ENCODE peak calls at places on chromosome 1, in nine cellular contexts. K is pancreas, E is left lung, G is IMR-90, P is heart right ventricle, I is MM.1S, L is psoas muscle, W is fibroblast of the aortic adventitia, R is neural progenitor cell. U is an unnamed sample.

GRCh38 chr1:79549191-79549590 is 542.7 kb upstream of the ADGRL4 start:
- DNase-seq in K (no peak), E (no peak), G (no peak), P (no peak), I (no peak), L (no peak), W (no peak), R (no peak), U (no peak)

GRCh38 chr1:111976842-111977241 is 12.6 kb downstream of the KCND3 start:
- DNase-seq in K (no peak), E (no peak), G (no peak), P (no peak), I (no peak), L (no peak), W (no peak), R (no peak), U (no peak)

GRCh38 chr1:11534846-11535245 is 55.9 kb downstream of the DISP3 start:
- DNase-seq in K (no peak), E (no peak), G (no peak), P (no peak), I (no peak), L (no peak), W (no peak), R (no peak), U (no peak)

GRCh38 chr1:150010388-150011115 is at the start of gene OTUD7B:
- DNase-seq in K (peak), E (peak), G (peak), P (peak), I (peak), L (peak), W (peak), R (peak), U (peak)

GRCh38 chr1:8201331-8201861 is 116.5 kb upstream of the SLC45A1 start:
- DNase-seq in K (peak), E (no peak), G (peak), P (no peak), I (no peak), L (peak), W (no peak), R (peak), U (no peak)

GRCh38 chr1:183652107-183652506 is 1.0 kb downstream of the APOBEC4 start:
- DNase-seq in K (no peak), E (no peak), G (no peak), P (no peak), I (peak), L (no peak), W (no peak), R (no peak), U (no peak)

GRCh38 chr1:40107290-40107959 is 10.4 kb upstream of the PPT1 start:
- DNase-seq in K (no peak), E (no peak), G (no peak), P (no peak), I (no peak), L (no peak), W (no peak), R (no peak), U (no peak)

GRCh38 chr1:75134939-75135828 is 996 bp downstream of the LHX8 start:
- DNase-seq in K (no peak), E (no peak), G (peak), P (no peak), I (peak), L (no peak), W (peak), R (peak), U (peak)

GRCh38 chr1:245386321-245387002 is 231.7 kb downstream of the KIF26B start:
- DNase-seq in K (no peak), E (no peak), G (no peak), P (no peak), I (no peak), L (no peak), W (no peak), R (no peak), U (no peak)

GRCh38 chr1:236020359-236021000 is 44.4 kb downstream of the NID1 start:
- DNase-seq in K (no peak), E (no peak), G (no peak), P (no peak), I (no peak), L (no peak), W (no peak), R (no peak), U (peak)

GRCh38 chr1:34794790-34795180 is 2.0 kb downstream of the GJA4 start:
- DNase-seq in K (no peak), E (no peak), G (no peak), P (no peak), I (no peak), L (no peak), W (no peak), R (no peak), U (no peak)

GRCh38 chr1:12480748-12481362 is 137.2 kb downstream of the DHRS3 start:
- DNase-seq in K (no peak), E (no peak), G (peak), P (no peak), I (peak), L (no peak), W (peak), R (no peak), U (peak)

GRCh38 chr1:7292714-7293419 is 478.2 kb upstream of the VAMP3 start:
- DNase-seq in K (no peak), E (no peak), G (no peak), P (no peak), I (no peak), L (no peak), W (no peak), R (no peak), U (no peak)

GRCh38 chr1:244028701-244029100 is 22.4 kb upstream of the ZBTB18 start:
- DNase-seq in K (no peak), E (no peak), G (no peak), P (no peak), I (no peak), L (no peak), W (peak), R (no peak), U (no peak)

GRCh38 chr1:116232989-116233514 is 121.9 kb downstream of the MAB21L3 start:
- DNase-seq in K (no peak), E (no peak), G (no peak), P (no peak), I (no peak), L (no peak), W (no peak), R (peak), U (no peak)

GRCh38 chr1:67947114-67947513 is 103.3 kb downstream of the DIRAS3 start:
- DNase-seq in K (no peak), E (no peak), G (no peak), P (peak), I (peak), L (no peak), W (no peak), R (no peak), U (no peak)

GRCh38 chr1:230568008-230568407 is 74.3 kb upstream of the COG2 start:
- DNase-seq in K (peak), E (no peak), G (peak), P (no peak), I (no peak), L (no peak), W (peak), R (no peak), U (peak)

GRCh38 chr1:176461576-176461975 is 1.4 kb upstream of the PAPPA2 start:
- DNase-seq in K (no peak), E (no peak), G (no peak), P (no peak), I (no peak), L (no peak), W (no peak), R (no peak), U (no peak)

GRCh38 chr1:235095938-235096562 is 32.6 kb downstream of the TOMM20 start:
- DNase-seq in K (no peak), E (no peak), G (no peak), P (no peak), I (no peak), L (no peak), W (no peak), R (no peak), U (no peak)

GRCh38 chr1:209199822-209200221 is 383.7 kb upstream of the CAMK1G start:
- DNase-seq in K (no peak), E (no peak), G (no peak), P (no peak), I (no peak), L (no peak), W (no peak), R (peak), U (no peak)

GRCh38 chr1:66436378-66437135 is 97.4 kb upstream of the SGIP1 start:
- DNase-seq in K (no peak), E (no peak), G (peak), P (no peak), I (peak), L (no peak), W (peak), R (no peak), U (peak)

GRCh38 chr1:240385985-240386978 is 225.7 kb downstream of the GREM2 start:
- DNase-seq in K (no peak), E (no peak), G (peak), P (no peak), I (no peak), L (no peak), W (peak), R (no peak), U (peak)

GRCh38 chr1:18217398-18218043 is 109.9 kb downstream of the IGSF21 start:
- DNase-seq in K (no peak), E (no peak), G (peak), P (no peak), I (peak), L (no peak), W (no peak), R (no peak), U (no peak)

GRCh38 chr1:243672675-243673074 is 177.4 kb downstream of the AKT3 start:
- DNase-seq in K (no peak), E (no peak), G (no peak), P (no peak), I (no peak), L (no peak), W (no peak), R (no peak), U (no peak)

GRCh38 chr1:161910516-161911077 is 113.1 kb downstream of the OLFML2B start:
- DNase-seq in K (no peak), E (no peak), G (peak), P (no peak), I (no peak), L (no peak), W (peak), R (no peak), U (peak)

GRCh38 chr1:222845763-222846162 is 30.9 kb downstream of the DISP1 start:
- DNase-seq in K (no peak), E (no peak), G (no peak), P (no peak), I (no peak), L (no peak), W (no peak), R (no peak), U (no peak)

GRCh38 chr1:222844108-222844779 is 29.4 kb downstream of the DISP1 start:
- DNase-seq in K (no peak), E (no peak), G (no peak), P (no peak), I (no peak), L (no peak), W (peak), R (peak), U (peak)

DNA sequence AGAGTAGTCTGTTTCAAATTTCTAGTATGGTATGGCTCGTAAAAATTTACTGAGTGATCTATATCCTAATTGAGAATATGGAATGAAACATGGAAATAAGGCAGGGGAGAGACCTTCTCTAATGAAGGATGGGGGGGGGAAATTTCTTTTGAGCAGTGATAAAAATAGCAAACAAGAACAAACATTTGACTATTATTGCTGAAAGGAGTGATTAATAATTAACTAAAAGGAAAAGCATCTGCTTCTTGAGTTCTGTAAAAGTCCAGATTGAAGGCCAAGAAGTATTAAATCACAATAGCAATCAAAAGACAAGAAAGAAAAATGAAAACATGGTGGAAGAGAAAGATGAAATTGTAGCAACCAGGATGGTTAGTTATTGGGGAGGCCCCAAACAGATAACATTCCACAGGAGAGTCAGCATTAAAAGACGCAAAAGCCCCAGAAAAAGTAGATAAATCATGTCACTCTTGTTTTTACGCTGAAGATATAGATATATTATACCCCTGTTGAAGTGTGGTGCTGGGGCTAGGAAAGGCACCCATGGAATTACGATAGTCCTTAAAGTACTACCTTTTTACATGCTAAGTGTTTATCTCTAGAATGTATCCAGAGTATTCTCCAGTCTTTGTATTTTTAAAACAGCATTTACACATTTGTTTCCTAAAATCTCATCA is 28.7 kb downstream of the DISP1 start:
- DNase-seq in K (no peak), E (no peak), G (no peak), P (no peak), I (no peak), L (no peak), W (no peak), R (no peak), U (no peak)
- H3K4me3 ChIP-seq in K (no peak), E (no peak), G (no peak), P (no peak), I (no peak), L (no peak), W (no peak), R (no peak), U (no peak)

GRCh38 chr1:155000475-155000724 is 2.2 kb upstream of the ZBTB7B start:
- DNase-seq in K (peak), E (peak), G (no peak), P (no peak), I (peak), L (no peak), W (no peak), R (no peak), U (no peak)

GRCh38 chr1:154996966-154997701 is 3.7 kb downstream of the LENEP start:
- DNase-seq in K (no peak), E (peak), G (no peak), P (no peak), I (no peak), L (peak), W (no peak), R (no peak), U (no peak)

GRCh38 chr1:154998818-154999650 is 3.6 kb upstream of the ZBTB7B start:
- DNase-seq in K (peak), E (peak), G (peak), P (peak), I (peak), L (peak), W (peak), R (peak), U (peak)

GRCh38 chr1:154999651-155000474 is 2.7 kb upstream of the ZBTB7B start:
- DNase-seq in K (peak), E (peak), G (no peak), P (no peak), I (peak), L (peak), W (no peak), R (peak), U (no peak)

DNA sequence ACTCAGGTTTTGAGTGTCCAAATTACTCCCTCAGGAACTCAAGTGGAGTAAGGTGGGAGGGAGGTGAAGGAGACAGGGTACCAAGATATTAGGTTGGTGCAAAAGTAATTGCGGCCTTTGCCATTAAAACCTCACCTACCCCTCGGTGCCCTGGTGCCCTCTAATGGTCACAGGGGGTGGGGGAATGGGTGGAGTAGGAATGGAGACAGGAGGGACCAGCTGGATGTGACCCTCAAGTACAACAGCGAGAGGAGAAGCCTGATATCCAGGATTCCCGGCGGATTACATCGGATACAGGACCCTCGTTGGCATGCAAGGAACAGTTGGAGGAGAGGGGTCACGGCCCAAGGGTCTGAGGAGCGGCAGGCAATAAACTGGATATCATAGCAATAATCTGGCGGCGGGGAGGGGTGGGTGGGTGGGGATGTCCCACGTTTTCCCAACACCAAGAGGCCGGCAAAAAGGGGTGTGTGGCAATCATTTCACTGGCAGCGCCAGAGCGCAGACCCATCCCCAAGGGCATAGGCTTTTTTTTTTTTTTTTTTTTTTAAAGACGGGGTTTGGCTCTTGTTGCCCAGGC is 4.3 kb upstream of the ZBTB7B start:
- DNase-seq in K (no peak), E (peak), G (no peak), P (no peak), I (no peak), L (peak), W (no peak), R (no peak), U (no peak)
- TF ChIP-seq CTCF in K (no peak), E (no peak), G (no peak), P (no peak), I (peak), L (peak), W (no peak), R (no peak), U (no peak)

DNA sequence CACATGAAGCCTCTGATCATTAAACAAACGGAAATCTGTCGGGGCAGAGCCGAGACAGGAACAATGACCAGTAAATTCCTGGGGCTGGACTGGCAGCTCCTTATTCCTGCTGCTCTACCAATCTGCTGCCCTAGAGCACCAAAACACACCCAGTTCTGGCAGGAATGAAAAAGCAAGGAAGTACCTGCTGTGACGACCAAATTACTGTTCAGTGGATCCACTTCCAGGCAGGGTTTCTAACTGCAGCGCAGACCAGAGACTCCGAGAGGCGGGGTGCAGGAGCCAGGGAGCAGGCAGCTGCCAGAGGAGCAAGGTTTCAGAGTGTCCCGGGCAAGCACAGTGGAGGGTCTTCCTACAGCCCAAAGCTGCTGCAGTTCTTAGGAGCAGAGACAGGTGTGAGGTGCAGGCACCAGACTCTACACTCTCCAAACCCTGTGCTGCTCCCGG is 32.4 kb downstream of the KANK4 start:
- DNase-seq in K (no peak), E (no peak), G (no peak), P (no peak), I (no peak), L (no peak), W (no peak), R (peak), U (peak)
- H3K4me3 ChIP-seq in K (no peak), E (no peak), G (no peak), P (no peak), I (no peak), L (no peak), W (no peak), R (peak), U (no peak)

GRCh38 chr1:64884261-64885040 is 81.9 kb downstream of the JAK1 start:
- DNase-seq in K (no peak), E (no peak), G (peak), P (no peak), I (no peak), L (no peak), W (peak), R (no peak), U (peak)
- TF ChIP-seq CTCF in K (no peak), E (no peak), G (no peak), P (no peak), I (no peak), L (no peak), W (no peak), R (no peak), U (no peak)

GRCh38 chr1:169108897-169109560 is 2.5 kb downstream of the ATP1B1 start:
- DNase-seq in K (no peak), E (no peak), G (peak), P (no peak), I (no peak), L (no peak), W (no peak), R (peak), U (no peak)

GRCh38 chr1:169110691-169111447 is 4.4 kb downstream of the ATP1B1 start:
- DNase-seq in K (no peak), E (peak), G (peak), P (no peak), I (no peak), L (no peak), W (peak), R (no peak), U (no peak)

GRCh38 chr1:169110265-169110664 is 3.8 kb downstream of the ATP1B1 start:
- DNase-seq in K (no peak), E (no peak), G (no peak), P (no peak), I (no peak), L (no peak), W (no peak), R (peak), U (no peak)

GRCh38 chr1:169111472-169111871 is 5.0 kb downstream of the ATP1B1 start:
- DNase-seq in K (no peak), E (no peak), G (no peak), P (no peak), I (no peak), L (no peak), W (no peak), R (no peak), U (no peak)

GRCh38 chr1:169109561-169110134 is 3.2 kb downstream of the ATP1B1 start:
- DNase-seq in K (peak), E (peak), G (peak), P (peak), I (no peak), L (no peak), W (peak), R (peak), U (peak)
- H3K4me3 ChIP-seq in K (peak), E (peak), G (no peak), P (peak), I (no peak), L (peak), W (no peak), R (peak), U (peak)

DNA sequence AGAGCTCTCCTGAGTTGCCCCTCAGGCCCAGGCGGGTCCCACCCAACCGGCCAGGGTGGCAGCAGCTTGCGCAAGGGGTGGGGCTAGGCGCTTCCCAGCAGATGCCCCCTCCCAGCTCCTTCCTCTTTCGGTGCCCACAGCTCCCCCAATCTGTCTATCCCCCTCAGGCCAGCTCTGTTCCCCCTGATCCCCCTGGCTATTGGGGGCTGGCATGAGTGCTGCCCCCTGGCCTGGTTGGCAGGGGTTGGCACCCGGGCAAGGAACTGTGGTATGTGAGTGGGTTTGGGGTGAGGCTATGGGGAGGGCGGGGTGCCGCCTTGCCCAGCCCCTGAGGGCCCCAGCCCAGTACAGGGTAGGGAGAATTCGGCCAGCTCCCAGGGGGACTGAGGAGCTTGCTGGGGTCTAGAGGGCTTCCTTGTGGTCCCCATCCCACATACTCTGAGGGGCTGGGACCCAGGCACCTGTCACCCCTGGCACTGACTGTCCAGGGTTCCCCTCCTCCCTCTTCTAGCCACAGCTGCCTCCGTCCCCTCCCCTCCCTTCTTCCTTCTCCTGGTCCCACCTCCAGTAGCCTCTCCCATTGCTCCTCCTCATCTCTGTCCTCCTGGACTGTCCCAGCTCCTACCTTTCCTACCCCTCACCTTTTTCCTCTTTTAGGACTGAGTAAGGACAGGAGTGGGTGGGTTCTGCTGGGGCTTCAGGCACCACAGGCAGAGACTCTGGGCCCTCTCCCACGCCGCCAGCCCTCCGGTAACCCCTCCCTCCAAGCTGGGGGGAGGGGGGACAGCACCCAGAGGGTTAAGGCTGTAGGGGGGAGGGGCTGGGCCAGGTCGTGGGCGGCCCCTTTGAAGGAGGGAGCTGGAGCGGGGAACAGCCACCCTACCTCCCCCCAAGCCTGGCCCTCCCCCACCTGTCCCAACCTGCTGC is 5.7 kb downstream of the ZBTB7B start:
- DNase-seq in K (peak), E (peak), G (no peak), P (no peak), I (no peak), L (no peak), W (no peak), R (no peak), U (no peak)
- TF ChIP-seq CTCF in K (no peak), E (no peak), G (no peak), P (no peak), I (no peak), L (no peak), W (no peak), R (no peak), U (no peak)

U was measured in astrocyte of the spinal cord.